ENCODE peak calls at places on chromosome 9, in nine cellular contexts. I is thyroid gland, L is esophagus squamous epithelium, A is testis, Z is IMR-90, S is heart left ventricle, V is H1, E is A549, B is HepG2. O is an unnamed sample.

GRCh38 chr9:35227283-35227682 is 65.5 kb downstream of the UNC13B start:
- DNase-seq in I (no peak), L (no peak), A (no peak), Z (no peak), S (no peak), V (no peak), E (no peak), B (no peak), O (no peak)

GRCh38 chr9:89579741-89580395 is 24.9 kb upstream of the GADD45G start:
- DNase-seq in I (no peak), L (no peak), A (no peak), Z (no peak), S (no peak), V (no peak), E (no peak), B (no peak), O (no peak)

GRCh38 chr9:87512321-87512720 is 14.7 kb downstream of the DAPK1 start:
- DNase-seq in I (peak; percentile 78), L (no peak), A (no peak), Z (no peak), S (no peak), V (no peak), E (no peak), B (no peak), O (no peak)

GRCh38 chr9:18208166-18209059 is 265.5 kb upstream of the ADAMTSL1 start:
- DNase-seq in I (peak; percentile 41), L (no peak), A (peak; percentile 82), Z (peak; percentile 12), S (peak; percentile 23), V (peak; percentile 46), E (peak; percentile 8), B (peak; percentile 59), O (no peak)

GRCh38 chr9:38075272-38075671 is 6.2 kb upstream of the SHB start:
- DNase-seq in I (no peak), L (no peak), A (no peak), Z (no peak), S (no peak), V (no peak), E (no peak), B (no peak), O (no peak)

GRCh38 chr9:37464426-37465248 is 613 bp downstream of the ZBTB5 start:
- DNase-seq in I (peak; percentile 86), L (peak; percentile 36), A (peak; percentile 83), Z (peak; percentile 63), S (peak; percentile 84), V (no peak), E (peak; percentile 70), B (no peak), O (peak; percentile 62)

GRCh38 chr9:89606567-89607311 is 1.9 kb downstream of the GADD45G start:
- DNase-seq in I (peak; percentile 87), L (no peak), A (peak; percentile 88), Z (peak; percentile 28), S (peak; percentile 37), V (no peak), E (no peak), B (no peak), O (peak; percentile 49)

GRCh38 chr9:109779711-109780452 is at the start of gene PALM2AKAP2:
- DNase-seq in I (peak; percentile 80), L (no peak), A (peak; percentile 31), Z (peak; percentile 68), S (peak; percentile 78), V (no peak), E (peak; percentile 39), B (no peak), O (no peak)

GRCh38 chr9:3151672-3152576 is 308.0 kb upstream of the PUM3 start:
- DNase-seq in I (no peak), L (no peak), A (no peak), Z (no peak), S (no peak), V (no peak), E (no peak), B (peak; percentile 88), O (no peak)
- TF ChIP-seq POLR2A in I (no peak), L (no peak), A (no peak), Z (no peak), S (no peak), V (no peak), E (no peak), B (no peak), O (no peak)

GRCh38 chr9:135907006-135907434 is 326 bp downstream of the CAMSAP1 start:
- DNase-seq in I (no peak), L (no peak), A (peak; percentile 30), Z (peak; percentile 28), S (no peak), V (no peak), E (no peak), B (no peak), O (no peak)
- H3K27ac ChIP-seq in I (no peak overlapping the region), L (peak overlapping the region; percentile 95), A (peak overlapping the region; percentile 55), Z (no peak overlapping the region), S (peak overlapping the region; percentile 4), V (peak overlapping the region; percentile 67), E (peak overlapping the region; percentile 73), B (no peak overlapping the region), O (peak overlapping the region; percentile 90)

GRCh38 chr9:120920495-120921178 is 6.0 kb downstream of the TRAF1 start:
- DNase-seq in I (no peak), L (no peak), A (no peak), Z (no peak), S (no peak), V (no peak), E (no peak), B (no peak), O (no peak)
- TF ChIP-seq POLR2A in I (no peak), L (no peak), A (no peak), Z (no peak), S (no peak), V (no peak), E (no peak), B (no peak), O (no peak)

GRCh38 chr9:114261026-114261425 is 61.9 kb upstream of the ORM1 start:
- DNase-seq in I (no peak), L (no peak), A (no peak), Z (no peak), S (no peak), V (no peak), E (no peak), B (no peak), O (no peak)
- H3K27ac ChIP-seq in I (no peak overlapping the region), L (no peak overlapping the region), A (no peak overlapping the region), Z (no peak overlapping the region), S (no peak overlapping the region), V (no peak overlapping the region), E (no peak overlapping the region), B (no peak overlapping the region), O (no peak overlapping the region)

GRCh38 chr9:137129456-137130175 is 9.3 kb upstream of the GRIN1 start:
- DNase-seq in I (peak; percentile 88), L (peak; percentile 48), A (peak; percentile 93), Z (peak; percentile 91), S (peak; percentile 88), V (peak; percentile 58), E (peak; percentile 93), B (peak; percentile 81), O (peak; percentile 63)

GRCh38 chr9:137126786-137127185 is 12.2 kb upstream of the GRIN1 start:
- DNase-seq in I (no peak), L (no peak), A (no peak), Z (no peak), S (no peak), V (no peak), E (no peak), B (no peak), O (no peak)

GRCh38 chr9:137129089-137129455 is 9.9 kb upstream of the GRIN1 start:
- DNase-seq in I (peak; percentile 16), L (no peak), A (peak; percentile 51), Z (peak; percentile 25), S (no peak), V (no peak), E (no peak), B (no peak), O (no peak)

GRCh38 chr9:137128158-137129088 is 10.5 kb upstream of the GRIN1 start:
- DNase-seq in I (no peak), L (no peak), A (no peak), Z (no peak), S (no peak), V (no peak), E (no peak), B (no peak), O (no peak)

DNA sequence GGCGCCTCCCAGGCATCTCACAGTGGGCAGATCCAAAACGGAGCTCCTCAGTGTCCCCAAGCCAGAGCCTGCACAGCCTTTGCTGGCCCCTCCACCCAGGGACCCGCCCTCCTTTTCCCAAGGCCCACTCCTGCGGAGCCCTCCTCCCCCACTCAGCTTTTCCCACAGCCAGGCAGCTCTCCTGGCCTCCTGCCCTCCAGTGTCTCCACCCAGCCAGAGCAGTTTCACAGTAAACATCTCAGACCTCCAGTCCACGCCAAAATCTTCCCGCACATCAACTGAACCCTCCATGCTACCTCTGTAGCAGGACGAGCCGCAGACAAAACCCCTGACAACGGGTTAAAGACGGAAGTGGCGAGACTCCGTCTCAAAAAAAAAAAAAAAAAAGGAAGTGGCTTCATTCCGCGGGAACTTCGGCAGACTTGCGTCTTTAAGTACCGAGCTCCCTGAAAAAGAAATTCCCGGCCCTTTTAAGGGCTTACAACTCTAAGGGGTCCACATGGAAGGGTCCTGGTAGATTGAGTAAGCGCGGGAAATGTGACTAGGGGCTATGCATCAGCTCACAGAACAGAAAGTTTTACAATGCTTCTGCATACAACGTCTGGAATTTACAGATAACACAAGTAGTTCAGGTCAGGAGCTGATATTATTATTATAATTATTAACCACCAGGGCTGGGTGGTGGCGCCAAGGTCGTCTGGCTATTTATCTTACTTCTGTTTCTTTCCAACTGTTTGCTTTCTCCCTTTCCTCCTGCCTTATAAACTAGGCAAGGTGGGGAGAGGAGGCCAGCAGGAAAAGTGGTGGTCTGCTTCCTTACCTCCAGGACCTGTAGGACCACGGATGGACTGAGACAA is 11.4 kb upstream of the GRIN1 start:
- DNase-seq in I (no peak), L (no peak), A (peak; percentile 49), Z (no peak), S (no peak), V (no peak), E (no peak), B (peak; percentile 65), O (no peak)
- TF ChIP-seq POLR2A in I (no peak), L (no peak), A (no peak), Z (no peak), S (no peak), V (no peak), E (no peak), B (no peak), O (no peak)

DNA sequence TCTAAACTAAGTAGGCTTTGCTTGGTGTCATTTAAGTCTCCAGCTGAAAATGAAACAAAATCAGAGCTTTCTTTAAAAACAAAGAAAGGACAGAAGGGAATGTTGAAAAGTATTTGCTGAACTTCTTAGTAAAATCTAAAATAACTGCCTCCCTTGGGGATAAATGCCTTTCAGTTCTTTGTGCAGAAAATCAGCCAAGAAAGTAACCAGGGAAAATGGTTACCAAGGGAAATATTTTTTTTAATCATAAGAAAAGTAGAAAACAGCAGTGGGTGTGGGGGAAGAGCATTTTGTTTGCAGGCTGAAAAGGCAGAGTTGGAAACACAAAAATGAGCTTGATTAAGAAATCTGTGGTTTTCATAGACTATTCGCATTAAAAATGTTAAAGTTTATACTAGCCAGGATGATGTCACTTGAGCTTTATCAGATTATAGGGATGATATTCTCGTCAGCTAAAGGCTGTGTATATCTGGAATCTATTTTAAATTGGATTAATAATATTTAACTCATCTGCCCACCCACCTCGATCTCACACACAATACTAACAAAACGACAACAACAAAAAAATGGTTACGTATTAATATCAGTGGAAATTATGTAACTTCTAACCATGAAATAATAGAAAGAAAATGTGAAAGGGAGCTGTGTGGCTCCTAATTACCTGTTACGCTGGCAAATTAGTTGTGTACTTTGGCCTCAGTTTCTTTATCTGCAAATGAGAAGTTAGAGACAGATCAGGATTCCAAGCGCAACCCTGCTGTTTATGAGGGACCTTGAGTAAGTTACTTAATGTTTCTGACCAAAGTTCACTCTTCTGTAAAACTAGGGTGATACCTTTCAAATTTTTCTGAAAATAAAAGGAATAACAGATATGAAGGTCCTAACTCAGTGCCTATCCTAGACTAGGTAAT is at the start of gene ECM2:
- DNase-seq in I (no peak), L (no peak), A (no peak), Z (peak; percentile 52), S (no peak), V (no peak), E (no peak), B (no peak), O (no peak)
- H3K27ac ChIP-seq in I (peak within 1 kb of the TSS; percentile 15), L (peak within 1 kb of the TSS; percentile 27), A (peak within 1 kb of the TSS; percentile 84), Z (peak within 1 kb of the TSS; percentile 95), S (peak within 1 kb of the TSS; percentile 65), V (no peak within 1 kb of the TSS), E (no peak within 1 kb of the TSS), B (peak within 1 kb of the TSS; percentile 51), O (peak within 1 kb of the TSS; percentile 51)

O was measured in gastrocnemius medialis.